ENCODE peak calls at places on chromosome 10, in eight cellular contexts. X is RWPE1; Y is neural crest cell; H is stimulated activated naive B cell treated with anti-CD40 and anti-IgM and Interleukin-4, amounts not matched to agents 10 μg/mL and 1 μg/mL and 100 μg/mL, for 72 hours; T is NCI-H748 treated with DMSO at 0.1 percent for 48 hours; N is adrenal gland; C is head of caudate nucleus; U is cardiac muscle cell. K is an unnamed sample.

GRCh38 chr10:22624289-22624738 is 90.1 kb downstream of the PIP4K2A start:
- DNase-seq in X (peak), Y (no peak), H (no peak), T (no peak), N (no peak), C (no peak), U (no peak), K (peak)

GRCh38 chr10:51100221-51100620 is 25.9 kb downstream of the PRKG1 start:
- DNase-seq in X (no peak), Y (no peak), H (no peak), T (no peak), N (no peak), C (no peak), U (no peak), K (no peak)

GRCh38 chr10:103894454-103894853 is 23.5 kb downstream of the STN1 start:
- DNase-seq in X (no peak), Y (no peak), H (no peak), T (no peak), N (no peak), C (no peak), U (no peak), K (no peak)

GRCh38 chr10:2950546-2950945 is 116.8 kb upstream of the PFKP start:
- DNase-seq in X (no peak), Y (no peak), H (no peak), T (no peak), N (no peak), C (no peak), U (no peak), K (no peak)

GRCh38 chr10:13608246-13608853 is 21.6 kb downstream of the PRPF18 start:
- DNase-seq in X (no peak), Y (no peak), H (no peak), T (no peak), N (no peak), C (peak), U (no peak), K (peak)

GRCh38 chr10:5551531-5552375 is 27.0 kb downstream of the CALML3 start:
- DNase-seq in X (peak), Y (no peak), H (peak), T (no peak), N (no peak), C (no peak), U (no peak), K (no peak)

GRCh38 chr10:97038688-97039087 is 147.1 kb downstream of the SLIT1 start:
- DNase-seq in X (no peak), Y (no peak), H (no peak), T (no peak), N (no peak), C (no peak), U (no peak), K (no peak)

GRCh38 chr10:101612872-101613271 is 24.8 kb downstream of the DPCD start:
- DNase-seq in X (no peak), Y (no peak), H (no peak), T (no peak), N (no peak), C (no peak), U (no peak), K (no peak)

GRCh38 chr10:32308027-32308603 is 38.8 kb downstream of the EPC1 start:
- DNase-seq in X (no peak), Y (no peak), H (no peak), T (no peak), N (no peak), C (no peak), U (no peak), K (no peak)

GRCh38 chr10:97924678-97925077 is 75.0 kb downstream of the GOLGA7B start:
- DNase-seq in X (no peak), Y (no peak), H (no peak), T (no peak), N (no peak), C (no peak), U (no peak), K (no peak)